ENCODE peak calls at places on chromosome 22, in nine cellular contexts. One of them, this sample, is unnamed.

GRCh38 chr22:48702573-48703264 is 1125.0 kb downstream of the BRD1 start:
- DNase-seq in HepG2: peak; percentile 98
- DNase-seq in IMR-90: no peak
- DNase-seq in mammary epithelial cell: no peak
- DNase-seq in PC-3: no peak
- DNase-seq in hepatocyte: peak; percentile 48
- DNase-seq in HCT116: no peak
- DNase-seq in H1: no peak
- DNase-seq in DND-41: no peak
- DNase-seq in this sample: no peak

GRCh38 chr22:29726512-29727247 is 6.9 kb downstream of the CABP7 start:
- DNase-seq in HepG2: no peak
- DNase-seq in HCT116: no peak
- DNase-seq in H1: no peak
- DNase-seq in IMR-90: no peak
- DNase-seq in mammary epithelial cell: no peak
- DNase-seq in PC-3: no peak
- DNase-seq in DND-41: no peak
- DNase-seq in hepatocyte: no peak
- DNase-seq in this sample: peak; percentile 32

GRCh38 chr22:39174498-39175120 is 22.1 kb upstream of the CBX7 start:
- DNase-seq in H1: peak; percentile 100
- DNase-seq in hepatocyte: peak; percentile 90
- DNase-seq in HepG2: peak; percentile 93
- DNase-seq in DND-41: peak; percentile 63
- DNase-seq in mammary epithelial cell: peak; percentile 43
- DNase-seq in PC-3: peak; percentile 81
- DNase-seq in HCT116: peak; percentile 23
- DNase-seq in IMR-90: peak; percentile 89
- DNase-seq in this sample: peak; percentile 87

GRCh38 chr22:34997921-34998320 is 68.0 kb upstream of the ISX start:
- DNase-seq in HCT116: no peak
- DNase-seq in mammary epithelial cell: no peak
- DNase-seq in DND-41: no peak
- DNase-seq in H1: no peak
- DNase-seq in HepG2: no peak
- DNase-seq in PC-3: no peak
- DNase-seq in IMR-90: no peak
- DNase-seq in hepatocyte: no peak
- DNase-seq in this sample: no peak

GRCh38 chr22:39178206-39179111 is 26.0 kb upstream of the CBX7 start:
- DNase-seq in HepG2: no peak
- DNase-seq in mammary epithelial cell: no peak
- DNase-seq in H1: no peak
- DNase-seq in HCT116: no peak
- DNase-seq in IMR-90: peak; percentile 43
- DNase-seq in PC-3: peak; percentile 78
- DNase-seq in hepatocyte: no peak
- DNase-seq in DND-41: no peak
- DNase-seq in this sample: peak; percentile 45

GRCh38 chr22:23143119-23143518 is 1.3 kb upstream of the RSPH14 start:
- DNase-seq in DND-41: no peak
- DNase-seq in PC-3: no peak
- DNase-seq in HepG2: no peak
- DNase-seq in IMR-90: no peak
- DNase-seq in hepatocyte: no peak
- DNase-seq in HCT116: no peak
- DNase-seq in H1: no peak
- DNase-seq in mammary epithelial cell: no peak
- DNase-seq in this sample: no peak

GRCh38 chr22:37996079-37996478 is 11.7 kb upstream of the SOX10 start:
- DNase-seq in PC-3: no peak
- DNase-seq in HCT116: no peak
- DNase-seq in IMR-90: no peak
- DNase-seq in H1: no peak
- DNase-seq in HepG2: no peak
- DNase-seq in mammary epithelial cell: no peak
- DNase-seq in hepatocyte: no peak
- DNase-seq in DND-41: peak; percentile 74
- DNase-seq in this sample: no peak

GRCh38 chr22:28018461-28018927 is 99.4 kb upstream of the PITPNB start:
- DNase-seq in H1: no peak
- DNase-seq in mammary epithelial cell: no peak
- DNase-seq in IMR-90: no peak
- DNase-seq in hepatocyte: no peak
- DNase-seq in HepG2: no peak
- DNase-seq in DND-41: peak; percentile 59
- DNase-seq in HCT116: no peak
- DNase-seq in PC-3: no peak
- DNase-seq in this sample: no peak

GRCh38 chr22:38788417-38788816 is 5.5 kb downstream of the DNAL4 start:
- DNase-seq in HCT116: no peak
- DNase-seq in mammary epithelial cell: peak; percentile 26
- DNase-seq in IMR-90: peak; percentile 96
- DNase-seq in PC-3: peak; percentile 26
- DNase-seq in DND-41: no peak
- DNase-seq in hepatocyte: peak; percentile 64
- DNase-seq in HepG2: no peak
- DNase-seq in H1: no peak
- DNase-seq in this sample: peak; percentile 98

GRCh38 chr22:38038426-38038825 is 18.8 kb upstream of the PICK1 start:
- DNase-seq in mammary epithelial cell: no peak
- DNase-seq in DND-41: no peak
- DNase-seq in PC-3: no peak
- DNase-seq in H1: no peak
- DNase-seq in HepG2: no peak
- DNase-seq in IMR-90: no peak
- DNase-seq in HCT116: no peak
- DNase-seq in hepatocyte: no peak
- DNase-seq in this sample: no peak

GRCh38 chr22:29997516-29997915 is 82.7 kb upstream of the HORMAD2 start:
- DNase-seq in H1: no peak
- DNase-seq in hepatocyte: no peak
- DNase-seq in mammary epithelial cell: no peak
- DNase-seq in PC-3: no peak
- DNase-seq in DND-41: no peak
- DNase-seq in HCT116: no peak
- DNase-seq in HepG2: no peak
- DNase-seq in IMR-90: no peak
- DNase-seq in this sample: no peak

GRCh38 chr22:47062126-47062525 is 299.7 kb downstream of the TBC1D22A start:
- DNase-seq in HCT116: no peak
- DNase-seq in IMR-90: no peak
- DNase-seq in DND-41: no peak
- DNase-seq in PC-3: no peak
- DNase-seq in HepG2: no peak
- DNase-seq in mammary epithelial cell: no peak
- DNase-seq in H1: no peak
- DNase-seq in hepatocyte: no peak
- DNase-seq in this sample: no peak

GRCh38 chr22:34760276-34761008 is 305.5 kb upstream of the ISX start:
- DNase-seq in hepatocyte: no peak
- DNase-seq in HepG2: no peak
- DNase-seq in H1: no peak
- DNase-seq in DND-41: no peak
- DNase-seq in PC-3: no peak
- DNase-seq in mammary epithelial cell: peak; percentile 80
- DNase-seq in HCT116: no peak
- DNase-seq in IMR-90: no peak
- DNase-seq in this sample: no peak

GRCh38 chr22:19522881-19523239 is 1.4 kb downstream of the CLDN5 start:
- DNase-seq in mammary epithelial cell: no peak
- DNase-seq in HepG2: no peak
- DNase-seq in DND-41: no peak
- DNase-seq in HCT116: no peak
- DNase-seq in H1: no peak
- DNase-seq in PC-3: no peak
- DNase-seq in IMR-90: no peak
- DNase-seq in hepatocyte: no peak
- DNase-seq in this sample: no peak

GRCh38 chr22:32255726-32256125 is 579 bp upstream of the SLC5A4 start:
- DNase-seq in H1: no peak
- DNase-seq in IMR-90: no peak
- DNase-seq in PC-3: no peak
- DNase-seq in DND-41: peak; percentile 9
- DNase-seq in hepatocyte: peak; percentile 19
- DNase-seq in HepG2: no peak
- DNase-seq in HCT116: no peak
- DNase-seq in mammary epithelial cell: peak; percentile 11
- DNase-seq in this sample: no peak

GRCh38 chr22:45151503-45151902 is 12.2 kb upstream of the NUP50 start:
- DNase-seq in HepG2: no peak
- DNase-seq in IMR-90: no peak
- DNase-seq in hepatocyte: no peak
- DNase-seq in DND-41: no peak
- DNase-seq in mammary epithelial cell: no peak
- DNase-seq in PC-3: no peak
- DNase-seq in HCT116: no peak
- DNase-seq in H1: no peak
- DNase-seq in this sample: no peak
- H3K27ac ChIP-seq in HepG2: no peak overlapping the region
- H3K27ac ChIP-seq in IMR-90: no peak overlapping the region
- H3K27ac ChIP-seq in hepatocyte: no peak overlapping the region
- H3K27ac ChIP-seq in DND-41: no peak overlapping the region
- H3K27ac ChIP-seq in mammary epithelial cell: no peak overlapping the region
- H3K27ac ChIP-seq in PC-3: no peak overlapping the region
- H3K27ac ChIP-seq in HCT116: no peak overlapping the region
- H3K27ac ChIP-seq in H1: no peak overlapping the region
- H3K27ac ChIP-seq in this sample: no peak overlapping the region

GRCh38 chr22:17882727-17883126 is 108.5 kb upstream of the BID start:
- DNase-seq in IMR-90: no peak
- DNase-seq in HCT116: no peak
- DNase-seq in hepatocyte: no peak
- DNase-seq in DND-41: no peak
- DNase-seq in HepG2: no peak
- DNase-seq in H1: no peak
- DNase-seq in PC-3: no peak
- DNase-seq in mammary epithelial cell: no peak
- DNase-seq in this sample: no peak

GRCh38 chr22:17880020-17880419 is 105.8 kb upstream of the BID start:
- DNase-seq in IMR-90: no peak
- DNase-seq in HepG2: no peak
- DNase-seq in HCT116: no peak
- DNase-seq in hepatocyte: no peak
- DNase-seq in PC-3: no peak
- DNase-seq in H1: no peak
- DNase-seq in DND-41: no peak
- DNase-seq in mammary epithelial cell: no peak
- DNase-seq in this sample: no peak

GRCh38 chr22:17880468-17880867 is 106.2 kb upstream of the BID start:
- DNase-seq in HCT116: no peak
- DNase-seq in H1: no peak
- DNase-seq in DND-41: no peak
- DNase-seq in PC-3: no peak
- DNase-seq in HepG2: no peak
- DNase-seq in mammary epithelial cell: no peak
- DNase-seq in IMR-90: no peak
- DNase-seq in hepatocyte: no peak
- DNase-seq in this sample: no peak

GRCh38 chr22:17882162-17882561 is 107.9 kb upstream of the BID start:
- DNase-seq in H1: no peak
- DNase-seq in HepG2: no peak
- DNase-seq in HCT116: no peak
- DNase-seq in hepatocyte: no peak
- DNase-seq in mammary epithelial cell: no peak
- DNase-seq in PC-3: no peak
- DNase-seq in DND-41: no peak
- DNase-seq in IMR-90: no peak
- DNase-seq in this sample: no peak

GRCh38 chr22:17881366-17881765 is 107.1 kb upstream of the BID start:
- DNase-seq in hepatocyte: no peak
- DNase-seq in mammary epithelial cell: no peak
- DNase-seq in DND-41: no peak
- DNase-seq in HCT116: no peak
- DNase-seq in H1: no peak
- DNase-seq in IMR-90: no peak
- DNase-seq in PC-3: no peak
- DNase-seq in HepG2: no peak
- DNase-seq in this sample: no peak
- H4K20me1 ChIP-seq in hepatocyte: no peaks in the 10 kb centered on the region
- H4K20me1 ChIP-seq in mammary epithelial cell: no peaks in the 10 kb centered on the region
- H4K20me1 ChIP-seq in DND-41: no peaks in the 10 kb centered on the region
- H4K20me1 ChIP-seq in HCT116: no peaks in the 10 kb centered on the region
- H4K20me1 ChIP-seq in H1: peaks cover 35% of the 10 kb centered on the region
- H4K20me1 ChIP-seq in IMR-90: peaks cover 4% of the 10 kb centered on the region
- H4K20me1 ChIP-seq in PC-3: peaks cover 7% of the 10 kb centered on the region
- H4K20me1 ChIP-seq in HepG2: no peaks in the 10 kb centered on the region
- H4K20me1 ChIP-seq in this sample: no peaks in the 10 kb centered on the region

GRCh38 chr22:50505276-50505775 is 2.2 kb downstream of the LMF2 start:
- DNase-seq in IMR-90: no peak
- DNase-seq in HCT116: no peak
- DNase-seq in DND-41: no peak
- DNase-seq in hepatocyte: peak; percentile 3
- DNase-seq in HepG2: no peak
- DNase-seq in H1: no peak
- DNase-seq in mammary epithelial cell: no peak
- DNase-seq in PC-3: no peak
- DNase-seq in this sample: no peak

GRCh38 chr22:50502096-50502495 is 5.4 kb downstream of the LMF2 start:
- DNase-seq in DND-41: no peak
- DNase-seq in IMR-90: no peak
- DNase-seq in HCT116: no peak
- DNase-seq in H1: no peak
- DNase-seq in hepatocyte: no peak
- DNase-seq in HepG2: no peak
- DNase-seq in PC-3: no peak
- DNase-seq in mammary epithelial cell: no peak
- DNase-seq in this sample: no peak

GRCh38 chr22:50504245-50505211 is 3.0 kb downstream of the LMF2 start:
- DNase-seq in IMR-90: no peak
- DNase-seq in PC-3: no peak
- DNase-seq in hepatocyte: peak; percentile 9
- DNase-seq in DND-41: peak; percentile 46
- DNase-seq in HCT116: no peak
- DNase-seq in H1: no peak
- DNase-seq in HepG2: no peak
- DNase-seq in mammary epithelial cell: peak; percentile 76
- DNase-seq in this sample: no peak

GRCh38 chr22:50502628-50503474 is 4.7 kb downstream of the LMF2 start:
- DNase-seq in IMR-90: no peak
- DNase-seq in H1: no peak
- DNase-seq in hepatocyte: peak; percentile 3
- DNase-seq in mammary epithelial cell: no peak
- DNase-seq in HepG2: no peak
- DNase-seq in PC-3: no peak
- DNase-seq in DND-41: no peak
- DNase-seq in HCT116: no peak
- DNase-seq in this sample: no peak

GRCh38 chr22:50503475-50504145 is 3.9 kb downstream of the LMF2 start:
- DNase-seq in PC-3: no peak
- DNase-seq in HepG2: no peak
- DNase-seq in HCT116: no peak
- DNase-seq in hepatocyte: peak; percentile 8
- DNase-seq in IMR-90: no peak
- DNase-seq in mammary epithelial cell: no peak
- DNase-seq in DND-41: peak; percentile 35
- DNase-seq in H1: no peak
- DNase-seq in this sample: no peak
- TF ChIP-seq CTCF in PC-3: no peak
- TF ChIP-seq CTCF in HepG2: peak; percentile 20
- TF ChIP-seq CTCF in HCT116: peak; percentile 10
- TF ChIP-seq CTCF in hepatocyte: no peak
- TF ChIP-seq CTCF in IMR-90: peak; percentile 3
- TF ChIP-seq CTCF in mammary epithelial cell: no peak
- TF ChIP-seq CTCF in DND-41: peak; percentile 16
- TF ChIP-seq CTCF in H1: peak; percentile 9
- TF ChIP-seq CTCF in this sample: no peak

GRCh38 chr22:50548913-50549790 is 3.5 kb downstream of the KLHDC7B start:
- DNase-seq in H1: no peak
- DNase-seq in HepG2: no peak
- DNase-seq in DND-41: no peak
- DNase-seq in hepatocyte: no peak
- DNase-seq in PC-3: no peak
- DNase-seq in mammary epithelial cell: no peak
- DNase-seq in IMR-90: no peak
- DNase-seq in HCT116: no peak
- DNase-seq in this sample: no peak
- H3K27ac ChIP-seq in H1: no peak overlapping the region
- H3K27ac ChIP-seq in HepG2: no peak overlapping the region
- H3K27ac ChIP-seq in DND-41: no peak overlapping the region
- H3K27ac ChIP-seq in hepatocyte: no peak overlapping the region
- H3K27ac ChIP-seq in PC-3: no peak overlapping the region
- H3K27ac ChIP-seq in mammary epithelial cell: no peak overlapping the region
- H3K27ac ChIP-seq in IMR-90: no peak overlapping the region
- H3K27ac ChIP-seq in HCT116: no peak overlapping the region
- H3K27ac ChIP-seq in this sample: no peak overlapping the region